ENCODE peak calls at places on chromosomes 4 and X, in ten cellular contexts. F is mucosa of descending colon; U is BE2C; J is CD8-positive, alpha-beta T cell; Q is heart right ventricle; W is cardiac muscle cell; A is neuronal stem cell; G is Karpas-422; N is fibroblast of lung; Y is pancreas. B is an unnamed sample.

GRCh38 chr4:45693746-45694145 is 430.1 kb downstream of the GABRG1 start:
- DNase-seq in W (peak; percentile 1), G (no peak), N (no peak), Y (no peak), U (peak; percentile 19), Q (no peak), A (no peak), J (no peak), F (no peak), B (no peak)

GRCh38 chr4:87632469-87632868 is 17.6 kb upstream of the DMP1 start:
- DNase-seq in N (peak; percentile 32), J (no peak), F (no peak), A (no peak), U (no peak), Y (no peak), Q (no peak), G (no peak), W (peak; percentile 21), B (no peak)

GRCh38 chr4:147737623-147738022 is 5.7 kb downstream of the ARHGAP10 start:
- DNase-seq in N (no peak), G (no peak), J (no peak), A (no peak), Y (no peak), Q (no peak), W (no peak), U (no peak), F (no peak), B (no peak)

GRCh38 chrX:12225073-12225472 is 86.8 kb downstream of the FRMPD4 start:
- DNase-seq in U (no peak), F (no peak), Y (no peak), J (no peak), A (no peak), N (no peak), Q (no peak), G (no peak), W (no peak), B (no peak)

GRCh38 chr4:8913858-8914460 is 42.3 kb upstream of the HMX1 start:
- DNase-seq in W (no peak), N (no peak), Y (no peak), U (no peak), A (no peak), G (no peak), F (no peak), Q (no peak), J (no peak), B (peak; percentile 45)

GRCh38 chr4:74044676-74045075 is 6.2 kb upstream of the CXCL3 start:
- DNase-seq in F (no peak), Q (no peak), W (no peak), N (peak; percentile 70), A (no peak), U (no peak), Y (no peak), J (no peak), G (no peak), B (no peak)

GRCh38 chr4:112075129-112075753 is 70.0 kb upstream of the FAM241A start:
- DNase-seq in N (peak; percentile 58), A (peak; percentile 32), F (no peak), Y (no peak), J (no peak), Q (no peak), U (peak; percentile 29), W (peak; percentile 78), G (peak; percentile 83), B (no peak)

GRCh38 chrX:17527135-17527701 is 152.2 kb downstream of the NHS start:
- DNase-seq in Q (peak; percentile 58), Y (peak; percentile 69), U (no peak), W (peak; percentile 25), J (no peak), A (no peak), N (peak; percentile 28), G (no peak), F (no peak), B (peak; percentile 79)

GRCh38 chr4:13525606-13526281 is 18.6 kb downstream of the NKX3-2 start:
- DNase-seq in N (no peak), A (no peak), F (no peak), U (no peak), J (no peak), G (no peak), Y (no peak), W (no peak), Q (no peak), B (no peak)

GRCh38 chr4:87092389-87093141 is 127.9 kb downstream of the KLHL8 start:
- DNase-seq in F (peak; percentile 83), N (peak; percentile 94), W (peak; percentile 88), A (no peak), J (no peak), G (no peak), Q (peak; percentile 52), Y (peak; percentile 69), U (peak; percentile 90), B (peak; percentile 96)

GRCh38 chr4:71568131-71568530 is 215.7 kb downstream of the GC start:
- DNase-seq in G (no peak), N (no peak), Q (no peak), J (no peak), W (no peak), U (no peak), F (no peak), A (no peak), Y (no peak), B (no peak)

GRCh38 chrX:9598344-9598743 is 133.5 kb downstream of the TBL1X start:
- DNase-seq in G (no peak), N (no peak), J (no peak), W (no peak), Y (no peak), U (no peak), F (no peak), A (no peak), Q (no peak), B (no peak)

GRCh38 chr4:6087669-6088068 is 69.4 kb upstream of the C4orf50 start:
- DNase-seq in U (peak; percentile 67), J (no peak), N (peak; percentile 11), Y (no peak), W (peak; percentile 16), Q (no peak), A (peak; percentile 42), G (peak; percentile 46), F (no peak), B (no peak)

GRCh38 chr4:99208719-99209075 is 10.3 kb downstream of the ADH6 start:
- DNase-seq in A (no peak), W (no peak), Y (no peak), U (no peak), N (no peak), Q (no peak), F (no peak), J (no peak), G (no peak), B (no peak)

GRCh38 chrX:46319750-46320149 is 225.5 kb downstream of the ZNF674 start:
- DNase-seq in U (no peak), A (no peak), Y (no peak), F (no peak), N (no peak), W (no peak), Q (no peak), J (no peak), G (no peak), B (no peak)

GRCh38 chrX:46324166-46324565 is 221.1 kb downstream of the ZNF674 start:
- DNase-seq in A (no peak), N (no peak), Q (no peak), W (no peak), G (no peak), F (no peak), Y (no peak), U (no peak), J (no peak), B (no peak)

GRCh38 chrX:46317158-46317557 is 228.1 kb downstream of the ZNF674 start:
- DNase-seq in J (no peak), W (no peak), U (no peak), F (no peak), Y (no peak), A (no peak), N (no peak), Q (no peak), G (no peak), B (no peak)

GRCh38 chrX:46318551-46318950 is 226.7 kb downstream of the ZNF674 start:
- DNase-seq in F (no peak), G (no peak), W (no peak), N (no peak), Q (no peak), A (no peak), U (no peak), J (no peak), Y (no peak), B (no peak)
- H3K4me1 ChIP-seq in F (no peaks in the 10 kb centered on the region), G (no peaks in the 10 kb centered on the region), W (no peaks in the 10 kb centered on the region), N (no peaks in the 10 kb centered on the region), Q (no peaks in the 10 kb centered on the region), A (no peaks in the 10 kb centered on the region), U (no peaks in the 10 kb centered on the region), J (peaks cover 19% of the 10 kb centered on the region), Y (no peaks in the 10 kb centered on the region), B (no peaks in the 10 kb centered on the region)

GRCh38 chr4:110624904-110625494 is 2.1 kb upstream of the PITX2 start:
- DNase-seq in G (no peak), Q (no peak), F (no peak), A (no peak), U (no peak), Y (no peak), N (no peak), W (no peak), J (no peak), B (no peak)
- H3K4me1 ChIP-seq in G (no peaks in the 10 kb centered on the region), Q (peaks cover 28% of the 10 kb centered on the region), F (peaks cover 22% of the 10 kb centered on the region), A (peaks cover 11% of the 10 kb centered on the region), U (no peaks in the 10 kb centered on the region), Y (no peaks in the 10 kb centered on the region), N (no peaks in the 10 kb centered on the region), W (peaks cover 9% of the 10 kb centered on the region), J (peaks cover 28% of the 10 kb centered on the region), B (no peaks in the 10 kb centered on the region)

GRCh38 chr4:106312997-106313522 is 2.9 kb downstream of the TBCK start:
- DNase-seq in Y (no peak), W (no peak), F (no peak), A (no peak), G (no peak), U (no peak), Q (no peak), N (peak; percentile 24), J (no peak), B (no peak)

GRCh38 chr4:106315476-106315967 is 487 bp downstream of the TBCK start:
- DNase-seq in Y (no peak), J (peak; percentile 44), W (no peak), G (peak; percentile 75), F (no peak), A (no peak), U (no peak), N (peak; percentile 47), Q (no peak), B (no peak)

GRCh38 chr4:106315968-106316772 is at the start of the genes AIMP1 and TBCK:
- DNase-seq in U (peak; percentile 91), F (peak; percentile 91), A (peak; percentile 92), Q (peak; percentile 84), J (peak; percentile 92), Y (peak; percentile 89), W (peak; percentile 95), N (peak; percentile 89), G (peak; percentile 96), B (peak; percentile 94)

GRCh38 chr4:106316773-106317409 is 541 bp downstream of the AIMP1 start:
- DNase-seq in J (no peak), Y (no peak), N (peak; percentile 6), W (no peak), F (no peak), A (no peak), G (peak; percentile 60), U (no peak), Q (no peak), B (no peak)

GRCh38 chr4:106314960-106315359 is 1.0 kb downstream of the TBCK start:
- DNase-seq in Y (no peak), W (no peak), Q (no peak), U (no peak), J (no peak), N (no peak), A (no peak), G (no peak), F (no peak), B (no peak)
- H3K4me1 ChIP-seq in Y (peaks cover 14% of the 10 kb centered on the region), W (peaks cover 16% of the 10 kb centered on the region), Q (peaks cover 48% of the 10 kb centered on the region), U (no peaks in the 10 kb centered on the region), J (peaks cover 19% of the 10 kb centered on the region), N (peaks cover 8% of the 10 kb centered on the region), A (peaks cover 4% of the 10 kb centered on the region), G (peaks cover 52% of the 10 kb centered on the region), F (peaks cover 8% of the 10 kb centered on the region), B (peaks cover 14% of the 10 kb centered on the region)

GRCh38 chr4:48340276-48340904 is 939 bp upstream of the SLAIN2 start:
- DNase-seq in G (peak; percentile 53), A (peak; percentile 40), W (peak; percentile 75), Y (no peak), N (peak; percentile 81), J (peak; percentile 28), U (no peak), F (no peak), Q (no peak), B (no peak)
- H3K4me1 ChIP-seq in G (peaks cover 31% of the 10 kb centered on the region), A (peaks cover 1% of the 10 kb centered on the region), W (peaks cover 25% of the 10 kb centered on the region), Y (peaks cover 8% of the 10 kb centered on the region), N (peaks cover 17% of the 10 kb centered on the region), J (peaks cover 29% of the 10 kb centered on the region), U (no peaks in the 10 kb centered on the region), F (peaks cover 29% of the 10 kb centered on the region), Q (peaks cover 40% of the 10 kb centered on the region), B (peaks cover 3% of the 10 kb centered on the region)

B was measured in kidney.